ENCODE peak calls at places on chromosomes 16 and 17, in six cellular contexts. One of them, this sample, is unnamed.

GRCh38 chr17:13646411-13646810 is 44.7 kb upstream of the HS3ST3A1 start:
- DNase-seq in hepatocyte: no peak
- DNase-seq in neural progenitor cell: no peak
- DNase-seq in MM.1S: no peak
- DNase-seq in GM23338: no peak
- DNase-seq in HCT116: no peak
- DNase-seq in this sample: no peak

GRCh38 chr17:52709724-52710123 is 551.2 kb upstream of the CA10 start:
- DNase-seq in hepatocyte: no peak
- DNase-seq in neural progenitor cell: no peak
- DNase-seq in MM.1S: no peak
- DNase-seq in GM23338: no peak
- DNase-seq in HCT116: no peak
- DNase-seq in this sample: no peak

GRCh38 chr17:16449121-16449570 is 33.8 kb downstream of the TRPV2 start:
- DNase-seq in hepatocyte: no peak
- DNase-seq in neural progenitor cell: no peak
- DNase-seq in MM.1S: no peak
- DNase-seq in GM23338: no peak
- DNase-seq in HCT116: no peak
- DNase-seq in this sample: peak; percentile 50

GRCh38 chr17:76422406-76422805 is 30.5 kb downstream of the UBE2O start:
- DNase-seq in hepatocyte: no peak
- DNase-seq in neural progenitor cell: no peak
- DNase-seq in MM.1S: no peak
- DNase-seq in GM23338: no peak
- DNase-seq in HCT116: no peak
- DNase-seq in this sample: no peak

GRCh38 chr16:71367243-71367976 is 8.9 kb downstream of the CALB2 start:
- DNase-seq in hepatocyte: peak; percentile 69
- DNase-seq in neural progenitor cell: peak; percentile 89
- DNase-seq in MM.1S: peak; percentile 31
- DNase-seq in GM23338: peak; percentile 94
- DNase-seq in HCT116: peak; percentile 60
- DNase-seq in this sample: peak; percentile 52

GRCh38 chr16:87705780-87706277 is 60.0 kb downstream of the KLHDC4 start:
- DNase-seq in hepatocyte: peak; percentile 42
- DNase-seq in neural progenitor cell: peak; percentile 42
- DNase-seq in MM.1S: no peak
- DNase-seq in GM23338: no peak
- DNase-seq in HCT116: no peak
- DNase-seq in this sample: no peak

GRCh38 chr16:49664221-49665215 is 191.4 kb downstream of the ZNF423 start:
- DNase-seq in hepatocyte: peak; percentile 35
- DNase-seq in neural progenitor cell: no peak
- DNase-seq in MM.1S: no peak
- DNase-seq in GM23338: no peak
- DNase-seq in HCT116: no peak
- DNase-seq in this sample: no peak

GRCh38 chr17:59121901-59122480 is 15.3 kb upstream of the TRIM37 start:
- DNase-seq in hepatocyte: no peak
- DNase-seq in neural progenitor cell: no peak
- DNase-seq in MM.1S: no peak
- DNase-seq in GM23338: no peak
- DNase-seq in HCT116: no peak
- DNase-seq in this sample: no peak

GRCh38 chr17:27840688-27841087 is 40.4 kb upstream of the NOS2 start:
- DNase-seq in hepatocyte: no peak
- DNase-seq in neural progenitor cell: no peak
- DNase-seq in MM.1S: no peak
- DNase-seq in GM23338: no peak
- DNase-seq in HCT116: no peak
- DNase-seq in this sample: no peak

GRCh38 chr16:83666449-83666848 is 141.3 kb upstream of the HSBP1 start:
- DNase-seq in hepatocyte: no peak
- DNase-seq in neural progenitor cell: no peak
- DNase-seq in MM.1S: no peak
- DNase-seq in GM23338: peak; percentile 20
- DNase-seq in HCT116: no peak
- DNase-seq in this sample: no peak

GRCh38 chr16:28292731-28293588 is 635 bp downstream of the SBK1 start:
- DNase-seq in hepatocyte: peak; percentile 73
- DNase-seq in neural progenitor cell: peak; percentile 88
- DNase-seq in MM.1S: no peak
- DNase-seq in GM23338: peak; percentile 94
- DNase-seq in HCT116: no peak
- DNase-seq in this sample: no peak

GRCh38 chr17:12618557-12618956 is 47.1 kb upstream of the MYOCD start:
- DNase-seq in hepatocyte: no peak
- DNase-seq in neural progenitor cell: no peak
- DNase-seq in MM.1S: no peak
- DNase-seq in GM23338: no peak
- DNase-seq in HCT116: no peak
- DNase-seq in this sample: no peak

GRCh38 chr17:64106918-64107317 is 23.0 kb downstream of the ERN1 start:
- DNase-seq in hepatocyte: no peak
- DNase-seq in neural progenitor cell: no peak
- DNase-seq in MM.1S: no peak
- DNase-seq in GM23338: no peak
- DNase-seq in HCT116: no peak
- DNase-seq in this sample: no peak

GRCh38 chr17:64107517-64108235 is 22.3 kb downstream of the ERN1 start:
- DNase-seq in hepatocyte: no peak
- DNase-seq in neural progenitor cell: no peak
- DNase-seq in MM.1S: no peak
- DNase-seq in GM23338: no peak
- DNase-seq in HCT116: no peak
- DNase-seq in this sample: peak; percentile 65

GRCh38 chr17:64111831-64112230 is 18.1 kb downstream of the ERN1 start:
- DNase-seq in hepatocyte: no peak
- DNase-seq in neural progenitor cell: no peak
- DNase-seq in MM.1S: no peak
- DNase-seq in GM23338: no peak
- DNase-seq in HCT116: no peak
- DNase-seq in this sample: no peak

GRCh38 chr17:64110436-64111152 is 19.4 kb downstream of the ERN1 start:
- DNase-seq in hepatocyte: no peak
- DNase-seq in neural progenitor cell: no peak
- DNase-seq in MM.1S: no peak
- DNase-seq in GM23338: no peak
- DNase-seq in HCT116: no peak
- DNase-seq in this sample: no peak

DNA sequence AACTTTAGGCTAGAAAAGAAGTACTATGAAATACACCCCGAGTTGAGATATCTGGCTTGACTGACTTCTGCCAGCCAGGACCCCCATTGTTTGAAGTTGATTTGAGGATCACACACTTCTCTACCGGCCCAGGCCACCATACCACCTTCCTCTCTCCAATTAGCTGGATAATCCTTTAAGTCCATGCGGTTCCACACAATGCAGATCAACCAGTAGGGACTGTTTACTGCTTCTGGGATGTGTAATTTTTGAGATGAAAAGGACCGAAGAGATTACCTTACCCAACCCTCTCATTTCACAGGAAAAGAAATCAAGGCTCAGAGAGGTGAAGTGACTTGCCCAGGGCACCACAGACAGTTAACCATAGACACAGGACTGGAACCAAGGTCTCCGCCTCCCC is 20.5 kb downstream of the ERN1 start:
- DNase-seq in hepatocyte: no peak
- DNase-seq in neural progenitor cell: peak; percentile 63
- DNase-seq in MM.1S: no peak
- DNase-seq in GM23338: no peak
- DNase-seq in HCT116: no peak
- DNase-seq in this sample: no peak
- TF ChIP-seq EZH2 in hepatocyte: no peak
- TF ChIP-seq EZH2 in neural progenitor cell: no peak
- TF ChIP-seq EZH2 in MM.1S: no peak
- TF ChIP-seq EZH2 in GM23338: no peak
- TF ChIP-seq EZH2 in HCT116: no peak
- TF ChIP-seq EZH2 in this sample: no peak

DNA sequence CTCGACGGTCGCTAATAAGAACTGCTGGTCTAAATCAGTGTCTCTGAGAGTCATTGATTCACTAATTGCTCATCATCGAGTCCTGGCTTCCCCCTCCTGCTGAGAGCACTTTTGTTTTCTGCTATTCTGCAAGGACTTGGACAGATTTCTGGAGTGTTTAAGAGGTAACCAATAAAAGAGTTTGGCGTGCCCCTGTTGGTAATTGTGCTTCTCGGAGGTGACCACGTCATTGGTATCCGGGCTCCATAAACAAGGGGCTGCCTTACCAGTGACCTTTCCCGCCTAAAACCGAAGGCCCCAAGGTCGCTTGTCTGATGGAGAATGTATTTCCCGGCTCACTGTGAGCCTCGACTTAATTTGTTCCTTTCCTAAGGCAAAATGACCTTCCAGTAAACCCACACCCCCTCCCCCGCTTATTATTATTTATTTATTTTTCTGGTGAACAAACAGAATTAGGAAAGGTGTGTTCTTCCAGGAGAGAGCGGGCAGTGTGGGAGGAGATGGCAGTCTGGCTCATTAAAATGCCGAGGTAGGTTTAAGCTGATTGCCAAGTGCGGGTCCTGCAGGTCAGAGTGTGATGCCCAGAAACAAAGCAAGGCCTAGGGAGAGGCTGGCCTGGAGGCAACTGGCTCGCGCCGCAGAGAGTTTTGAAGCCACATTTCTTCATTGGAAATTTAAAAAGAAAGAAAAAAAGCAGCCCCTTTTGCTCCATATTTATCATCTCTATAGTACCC is 30.2 kb downstream of the MSI2 start:
- DNase-seq in hepatocyte: no peak
- DNase-seq in neural progenitor cell: peak; percentile 69
- DNase-seq in MM.1S: no peak
- DNase-seq in GM23338: peak; percentile 32
- DNase-seq in HCT116: no peak
- DNase-seq in this sample: no peak
- TF ChIP-seq EZH2phosphoT487 in hepatocyte: no peak
- TF ChIP-seq EZH2phosphoT487 in neural progenitor cell: no peak
- TF ChIP-seq EZH2phosphoT487 in MM.1S: no peak
- TF ChIP-seq EZH2phosphoT487 in GM23338: no peak
- TF ChIP-seq EZH2phosphoT487 in HCT116: no peak
- TF ChIP-seq EZH2phosphoT487 in this sample: no peak

GRCh38 chr17:22694362-22695227 is 1002.3 kb downstream of the KCNJ18 start:
- DNase-seq in hepatocyte: no peak
- DNase-seq in neural progenitor cell: no peak
- DNase-seq in MM.1S: no peak
- DNase-seq in GM23338: peak; percentile 11
- DNase-seq in HCT116: no peak
- DNase-seq in this sample: no peak
- TF ChIP-seq CTCF in hepatocyte: no peak
- TF ChIP-seq CTCF in neural progenitor cell: peak; percentile 13
- TF ChIP-seq CTCF in MM.1S: peak; percentile 46
- TF ChIP-seq CTCF in GM23338: no peak
- TF ChIP-seq CTCF in HCT116: no peak
- TF ChIP-seq CTCF in this sample: peak; percentile 24

GRCh38 chr17:78359936-78360370 is at the start of gene SOCS3:
- DNase-seq in hepatocyte: peak; percentile 98
- DNase-seq in neural progenitor cell: peak; percentile 97
- DNase-seq in MM.1S: peak; percentile 84
- DNase-seq in GM23338: peak; percentile 93
- DNase-seq in HCT116: peak; percentile 93
- DNase-seq in this sample: peak; percentile 99

GRCh38 chr17:78360371-78361226 is 722 bp upstream of the SOCS3 start:
- DNase-seq in hepatocyte: peak; percentile 96
- DNase-seq in neural progenitor cell: peak; percentile 96
- DNase-seq in MM.1S: peak; percentile 85
- DNase-seq in GM23338: peak; percentile 98
- DNase-seq in HCT116: peak; percentile 85
- DNase-seq in this sample: peak; percentile 98

GRCh38 chr17:78362671-78363070 is 2.8 kb upstream of the SOCS3 start:
- DNase-seq in hepatocyte: no peak
- DNase-seq in neural progenitor cell: no peak
- DNase-seq in MM.1S: no peak
- DNase-seq in GM23338: peak; percentile 60
- DNase-seq in HCT116: no peak
- DNase-seq in this sample: no peak

GRCh38 chr17:78361227-78361683 is 1.4 kb upstream of the SOCS3 start:
- DNase-seq in hepatocyte: no peak
- DNase-seq in neural progenitor cell: no peak
- DNase-seq in MM.1S: no peak
- DNase-seq in GM23338: no peak
- DNase-seq in HCT116: no peak
- DNase-seq in this sample: no peak

GRCh38 chr17:78362232-78362631 is 2.4 kb upstream of the SOCS3 start:
- DNase-seq in hepatocyte: no peak
- DNase-seq in neural progenitor cell: no peak
- DNase-seq in MM.1S: no peak
- DNase-seq in GM23338: no peak
- DNase-seq in HCT116: no peak
- DNase-seq in this sample: no peak
- TF ChIP-seq EZH2 in hepatocyte: no peak
- TF ChIP-seq EZH2 in neural progenitor cell: no peak
- TF ChIP-seq EZH2 in MM.1S: no peak
- TF ChIP-seq EZH2 in GM23338: no peak
- TF ChIP-seq EZH2 in HCT116: no peak
- TF ChIP-seq EZH2 in this sample: no peak

DNA sequence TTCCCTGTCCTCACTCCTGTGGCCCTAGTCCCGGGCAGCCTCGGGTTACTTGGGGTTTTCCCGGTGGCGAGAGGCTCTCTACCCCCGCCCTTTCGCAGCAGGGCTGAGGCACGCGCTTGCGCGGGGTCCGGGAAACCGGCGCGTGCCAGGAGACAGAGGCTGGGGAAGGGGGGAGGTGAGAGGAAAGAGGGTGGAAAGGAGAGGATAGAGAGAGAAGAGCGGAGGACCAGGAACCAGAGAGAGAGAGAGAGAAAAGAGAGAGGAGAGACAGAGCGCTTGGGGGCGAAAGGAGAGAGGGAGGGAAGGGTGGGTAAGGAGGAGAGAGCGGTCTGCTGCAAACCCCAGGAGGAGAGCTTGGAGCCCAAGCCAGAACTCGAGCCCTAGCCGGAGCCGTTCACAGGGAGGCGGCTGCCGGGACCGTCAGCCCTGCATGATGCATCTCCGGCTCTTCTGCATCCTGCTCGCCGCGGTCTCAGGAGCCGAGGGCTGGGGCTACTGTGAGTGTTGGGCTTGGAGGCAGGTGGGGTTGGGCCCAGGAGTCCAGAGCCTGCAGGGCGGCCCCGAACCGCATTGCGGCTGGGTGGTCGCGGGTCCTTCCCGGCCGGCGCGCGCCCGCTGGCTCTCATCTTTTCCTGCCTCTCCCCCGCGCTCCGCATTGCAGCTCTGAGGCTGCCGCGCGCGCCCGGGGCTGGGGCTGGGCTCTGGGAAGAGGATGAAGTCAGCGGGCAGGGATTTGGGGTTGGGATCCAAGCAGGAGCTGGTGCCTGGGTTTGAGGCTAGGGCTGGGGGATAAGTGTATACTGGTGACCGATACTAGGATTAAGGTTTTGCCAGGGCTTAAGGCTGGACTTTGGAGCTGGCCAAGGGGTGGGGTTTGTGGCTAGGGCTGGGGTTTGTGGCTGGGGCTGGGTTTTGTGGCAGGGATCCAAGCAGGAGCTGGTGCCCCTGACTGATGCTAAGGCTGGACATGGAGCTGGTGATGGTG is at the start of gene CNTNAP1:
- DNase-seq in hepatocyte: peak; percentile 87
- DNase-seq in neural progenitor cell: peak; percentile 89
- DNase-seq in MM.1S: peak; percentile 60
- DNase-seq in GM23338: peak; percentile 83
- DNase-seq in HCT116: no peak
- DNase-seq in this sample: peak; percentile 47
- TF ChIP-seq EZH2phosphoT487 in hepatocyte: no peak
- TF ChIP-seq EZH2phosphoT487 in neural progenitor cell: no peak
- TF ChIP-seq EZH2phosphoT487 in MM.1S: no peak
- TF ChIP-seq EZH2phosphoT487 in GM23338: no peak
- TF ChIP-seq EZH2phosphoT487 in HCT116: no peak
- TF ChIP-seq EZH2phosphoT487 in this sample: peak; percentile 26

GRCh38 chr16:4511441-4512082 is 27.0 kb downstream of the CDIP1 start:
- DNase-seq in hepatocyte: peak; percentile 75
- DNase-seq in neural progenitor cell: peak; percentile 78
- DNase-seq in MM.1S: peak; percentile 10
- DNase-seq in GM23338: peak; percentile 89
- DNase-seq in HCT116: no peak
- DNase-seq in this sample: peak; percentile 44
- TF ChIP-seq CTCF in hepatocyte: peak; percentile 47
- TF ChIP-seq CTCF in neural progenitor cell: peak; percentile 69
- TF ChIP-seq CTCF in MM.1S: peak; percentile 36
- TF ChIP-seq CTCF in GM23338: peak; percentile 86
- TF ChIP-seq CTCF in HCT116: peak; percentile 43
- TF ChIP-seq CTCF in this sample: peak; percentile 51